ENCODE peak calls at places on chromosomes 7 and 10, in eight cellular contexts. One of them, this sample, is unnamed.

GRCh38 chr7:25877802-25878789 is 273.9 kb upstream of the NFE2L3 start:
- DNase-seq in lower leg skin: no peak
- DNase-seq in AG10803: no peak
- DNase-seq in heart left ventricle: no peak
- DNase-seq in right atrium auricular region: no peak
- DNase-seq in brain microvascular endothelial cell: no peak
- DNase-seq in mucosa of descending colon: no peak
- DNase-seq in fibroblast of lung: no peak
- DNase-seq in this sample: no peak

GRCh38 chr10:14478639-14479038 is 147.9 kb upstream of the FRMD4A start:
- DNase-seq in lower leg skin: peak; percentile 87
- DNase-seq in fibroblast of lung: peak; percentile 85
- DNase-seq in heart left ventricle: peak; percentile 73
- DNase-seq in AG10803: peak; percentile 84
- DNase-seq in mucosa of descending colon: no peak
- DNase-seq in brain microvascular endothelial cell: peak; percentile 85
- DNase-seq in right atrium auricular region: peak; percentile 72
- DNase-seq in this sample: peak; percentile 63

GRCh38 chr10:69494626-69495558 is 43.6 kb downstream of the TSPAN15 start:
- DNase-seq in fibroblast of lung: no peak
- DNase-seq in right atrium auricular region: no peak
- DNase-seq in brain microvascular endothelial cell: no peak
- DNase-seq in mucosa of descending colon: peak; percentile 24
- DNase-seq in heart left ventricle: no peak
- DNase-seq in lower leg skin: peak; percentile 82
- DNase-seq in AG10803: no peak
- DNase-seq in this sample: no peak

GRCh38 chr10:124740374-124741280 is 3.6 kb downstream of the FAM53B start:
- DNase-seq in heart left ventricle: peak; percentile 73
- DNase-seq in AG10803: peak; percentile 45
- DNase-seq in right atrium auricular region: peak; percentile 80
- DNase-seq in fibroblast of lung: peak; percentile 72
- DNase-seq in mucosa of descending colon: peak; percentile 70
- DNase-seq in brain microvascular endothelial cell: no peak
- DNase-seq in lower leg skin: peak; percentile 95
- DNase-seq in this sample: peak; percentile 92

GRCh38 chr10:115402690-115403089 is 309.5 kb downstream of the ATRNL1 start:
- DNase-seq in heart left ventricle: no peak
- DNase-seq in fibroblast of lung: peak; percentile 79
- DNase-seq in lower leg skin: no peak
- DNase-seq in mucosa of descending colon: no peak
- DNase-seq in right atrium auricular region: no peak
- DNase-seq in brain microvascular endothelial cell: peak; percentile 63
- DNase-seq in AG10803: no peak
- DNase-seq in this sample: peak; percentile 36

GRCh38 chr10:103277713-103278299 is 868 bp downstream of the INA start:
- DNase-seq in fibroblast of lung: no peak
- DNase-seq in lower leg skin: no peak
- DNase-seq in brain microvascular endothelial cell: no peak
- DNase-seq in right atrium auricular region: no peak
- DNase-seq in AG10803: no peak
- DNase-seq in heart left ventricle: no peak
- DNase-seq in mucosa of descending colon: no peak
- DNase-seq in this sample: no peak

GRCh38 chr7:341841-342638 is 52.1 kb downstream of the FOXL3 start:
- DNase-seq in fibroblast of lung: no peak
- DNase-seq in heart left ventricle: peak; percentile 60
- DNase-seq in mucosa of descending colon: peak; percentile 78
- DNase-seq in lower leg skin: no peak
- DNase-seq in AG10803: no peak
- DNase-seq in right atrium auricular region: no peak
- DNase-seq in brain microvascular endothelial cell: no peak
- DNase-seq in this sample: no peak

GRCh38 chr7:38398725-38399321 is 125.4 kb upstream of the TARP start:
- DNase-seq in lower leg skin: no peak
- DNase-seq in AG10803: peak; percentile 41
- DNase-seq in heart left ventricle: no peak
- DNase-seq in right atrium auricular region: no peak
- DNase-seq in brain microvascular endothelial cell: peak; percentile 37
- DNase-seq in fibroblast of lung: peak; percentile 56
- DNase-seq in mucosa of descending colon: peak; percentile 47
- DNase-seq in this sample: peak; percentile 48

GRCh38 chr10:113179270-113179669 is 229.2 kb downstream of the TCF7L2 start:
- DNase-seq in mucosa of descending colon: no peak
- DNase-seq in right atrium auricular region: peak; percentile 85
- DNase-seq in lower leg skin: no peak
- DNase-seq in AG10803: peak; percentile 46
- DNase-seq in brain microvascular endothelial cell: no peak
- DNase-seq in heart left ventricle: peak; percentile 45
- DNase-seq in fibroblast of lung: no peak
- DNase-seq in this sample: peak; percentile 66

GRCh38 chr7:114660007-114660406 is 245.4 kb downstream of the FOXP2 start:
- DNase-seq in mucosa of descending colon: no peak
- DNase-seq in fibroblast of lung: no peak
- DNase-seq in brain microvascular endothelial cell: no peak
- DNase-seq in right atrium auricular region: no peak
- DNase-seq in lower leg skin: no peak
- DNase-seq in heart left ventricle: no peak
- DNase-seq in AG10803: no peak
- DNase-seq in this sample: no peak

GRCh38 chr10:123331438-123331837 is 177.2 kb downstream of the BUB3 start:
- DNase-seq in AG10803: no peak
- DNase-seq in heart left ventricle: no peak
- DNase-seq in right atrium auricular region: no peak
- DNase-seq in brain microvascular endothelial cell: no peak
- DNase-seq in lower leg skin: no peak
- DNase-seq in fibroblast of lung: no peak
- DNase-seq in mucosa of descending colon: no peak
- DNase-seq in this sample: no peak

GRCh38 chr7:92763636-92764423 is 72.5 kb downstream of the CDK6 start:
- DNase-seq in AG10803: peak; percentile 61
- DNase-seq in heart left ventricle: no peak
- DNase-seq in lower leg skin: no peak
- DNase-seq in fibroblast of lung: peak; percentile 51
- DNase-seq in mucosa of descending colon: no peak
- DNase-seq in brain microvascular endothelial cell: peak; percentile 86
- DNase-seq in right atrium auricular region: no peak
- DNase-seq in this sample: peak; percentile 61

GRCh38 chr10:51895209-51895608 is 195.8 kb upstream of the CSTF2T start:
- DNase-seq in right atrium auricular region: peak; percentile 82
- DNase-seq in heart left ventricle: peak; percentile 28
- DNase-seq in brain microvascular endothelial cell: peak; percentile 75
- DNase-seq in AG10803: peak; percentile 98
- DNase-seq in mucosa of descending colon: no peak
- DNase-seq in fibroblast of lung: peak; percentile 87
- DNase-seq in lower leg skin: peak; percentile 91
- DNase-seq in this sample: peak; percentile 70

GRCh38 chr7:43039346-43039745 is 73.1 kb upstream of the HECW1 start:
- DNase-seq in fibroblast of lung: no peak
- DNase-seq in right atrium auricular region: no peak
- DNase-seq in lower leg skin: no peak
- DNase-seq in mucosa of descending colon: no peak
- DNase-seq in AG10803: peak; percentile 82
- DNase-seq in brain microvascular endothelial cell: no peak
- DNase-seq in heart left ventricle: no peak
- DNase-seq in this sample: peak; percentile 47

GRCh38 chr10:77925410-77925794 is 1.2 kb downstream of the DLG5 start:
- DNase-seq in mucosa of descending colon: peak; percentile 36
- DNase-seq in right atrium auricular region: peak; percentile 63
- DNase-seq in heart left ventricle: peak; percentile 32
- DNase-seq in lower leg skin: no peak
- DNase-seq in brain microvascular endothelial cell: no peak
- DNase-seq in fibroblast of lung: peak; percentile 51
- DNase-seq in AG10803: peak; percentile 49
- DNase-seq in this sample: peak; percentile 41

GRCh38 chr10:43233601-43234430 is 33.0 kb downstream of the RASGEF1A start:
- DNase-seq in AG10803: no peak
- DNase-seq in heart left ventricle: peak; percentile 2
- DNase-seq in right atrium auricular region: peak; percentile 50
- DNase-seq in lower leg skin: peak; percentile 78
- DNase-seq in fibroblast of lung: no peak
- DNase-seq in mucosa of descending colon: peak; percentile 12
- DNase-seq in brain microvascular endothelial cell: no peak
- DNase-seq in this sample: no peak

DNA sequence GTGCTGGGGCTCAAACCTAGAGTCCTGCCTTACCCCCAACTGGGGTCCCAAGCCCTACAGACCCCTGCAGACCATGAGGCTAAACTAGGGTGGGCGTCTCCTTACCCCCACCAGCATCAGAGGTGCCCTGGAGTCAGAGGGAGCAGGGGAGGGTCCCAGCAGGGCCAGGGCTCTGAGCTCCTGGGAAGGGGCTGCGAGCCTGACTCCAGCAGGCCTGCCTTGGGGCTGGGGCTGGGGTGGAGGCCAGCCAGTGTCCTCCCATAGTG is 1.3 kb downstream of the SNCG start:
- DNase-seq in heart left ventricle: no peak
- DNase-seq in brain microvascular endothelial cell: no peak
- DNase-seq in lower leg skin: peak; percentile 84
- DNase-seq in fibroblast of lung: no peak
- DNase-seq in mucosa of descending colon: no peak
- DNase-seq in right atrium auricular region: no peak
- DNase-seq in AG10803: no peak
- DNase-seq in this sample: no peak
- H3K4me3 ChIP-seq in heart left ventricle: peak overlapping the region; percentile 60
- H3K4me3 ChIP-seq in brain microvascular endothelial cell: no peak overlapping the region
- H3K4me3 ChIP-seq in lower leg skin: no peak overlapping the region
- H3K4me3 ChIP-seq in fibroblast of lung: no peak overlapping the region
- H3K4me3 ChIP-seq in mucosa of descending colon: no peak overlapping the region
- H3K4me3 ChIP-seq in right atrium auricular region: peak overlapping the region; percentile 50
- H3K4me3 ChIP-seq in AG10803: no peak overlapping the region
- H3K4me3 ChIP-seq in this sample: no peak overlapping the region

DNA sequence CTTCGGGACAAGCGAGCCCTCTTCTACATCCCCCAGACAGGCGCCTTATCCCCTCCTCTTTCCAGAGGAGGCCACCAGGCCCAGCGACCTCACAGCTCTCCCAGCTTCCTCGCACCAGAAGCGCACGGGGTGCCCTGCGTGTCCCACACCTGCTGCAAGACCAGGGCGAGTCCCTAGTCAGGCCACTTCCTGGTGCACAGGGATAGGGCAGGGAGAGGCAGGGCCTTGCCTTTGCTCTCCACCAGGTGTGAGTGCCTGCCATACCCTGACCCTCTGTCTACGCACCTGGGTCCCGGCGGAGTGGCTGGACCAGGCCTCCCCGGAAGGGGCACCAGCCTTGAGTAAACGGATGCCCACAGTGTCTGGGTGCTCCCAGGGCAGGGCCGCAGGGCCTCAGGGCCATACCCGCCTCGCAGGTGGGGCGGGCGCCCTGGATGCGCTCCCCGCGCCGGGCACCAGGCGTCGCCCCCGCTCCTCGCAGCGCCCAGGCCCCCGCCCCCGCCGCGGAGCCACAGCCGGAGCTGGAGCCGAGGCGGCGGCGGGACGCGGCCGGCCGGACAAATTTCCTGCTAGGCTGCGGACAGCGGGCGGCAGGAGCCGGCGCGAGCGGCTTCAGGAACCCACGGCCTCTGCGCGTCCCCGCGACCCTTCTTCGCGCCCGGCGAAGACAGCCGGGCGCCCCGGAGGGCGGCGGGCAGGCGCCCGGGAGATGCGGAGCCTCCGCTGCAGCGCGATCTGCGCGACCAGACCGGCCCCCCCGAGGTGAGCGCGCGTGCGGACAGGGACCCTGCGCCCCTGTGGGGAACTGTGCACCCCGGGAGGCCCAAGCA is at the start of gene PTPRE:
- DNase-seq in heart left ventricle: peak; percentile 84
- DNase-seq in AG10803: peak; percentile 53
- DNase-seq in fibroblast of lung: peak; percentile 48
- DNase-seq in lower leg skin: peak; percentile 90
- DNase-seq in brain microvascular endothelial cell: no peak
- DNase-seq in right atrium auricular region: no peak
- DNase-seq in mucosa of descending colon: peak; percentile 90
- DNase-seq in this sample: peak; percentile 66
- TF ChIP-seq CTCF in heart left ventricle: peak; percentile 91
- TF ChIP-seq CTCF in AG10803: peak; percentile 40
- TF ChIP-seq CTCF in fibroblast of lung: peak; percentile 32
- TF ChIP-seq CTCF in lower leg skin: no peak
- TF ChIP-seq CTCF in brain microvascular endothelial cell: peak; percentile 57
- TF ChIP-seq CTCF in right atrium auricular region: peak; percentile 89
- TF ChIP-seq CTCF in mucosa of descending colon: peak; percentile 77
- TF ChIP-seq CTCF in this sample: peak; percentile 64

GRCh38 chr7:139829654-139830130 is 628 bp downstream of the TBXAS1 start:
- DNase-seq in right atrium auricular region: no peak
- DNase-seq in heart left ventricle: no peak
- DNase-seq in mucosa of descending colon: no peak
- DNase-seq in lower leg skin: no peak
- DNase-seq in AG10803: no peak
- DNase-seq in brain microvascular endothelial cell: no peak
- DNase-seq in fibroblast of lung: peak; percentile 67
- DNase-seq in this sample: no peak

GRCh38 chr7:139828880-139829653 is at the start of gene TBXAS1:
- DNase-seq in fibroblast of lung: no peak
- DNase-seq in brain microvascular endothelial cell: no peak
- DNase-seq in heart left ventricle: no peak
- DNase-seq in AG10803: no peak
- DNase-seq in right atrium auricular region: no peak
- DNase-seq in mucosa of descending colon: peak; percentile 45
- DNase-seq in lower leg skin: peak; percentile 75
- DNase-seq in this sample: no peak

GRCh38 chr7:139830779-139831498 is 1.9 kb downstream of the TBXAS1 start:
- DNase-seq in mucosa of descending colon: no peak
- DNase-seq in heart left ventricle: no peak
- DNase-seq in brain microvascular endothelial cell: no peak
- DNase-seq in right atrium auricular region: no peak
- DNase-seq in lower leg skin: peak; percentile 65
- DNase-seq in AG10803: no peak
- DNase-seq in fibroblast of lung: no peak
- DNase-seq in this sample: no peak

GRCh38 chr7:139828446-139828845 is 618 bp upstream of the TBXAS1 start:
- DNase-seq in brain microvascular endothelial cell: no peak
- DNase-seq in lower leg skin: no peak
- DNase-seq in fibroblast of lung: no peak
- DNase-seq in mucosa of descending colon: no peak
- DNase-seq in AG10803: no peak
- DNase-seq in right atrium auricular region: no peak
- DNase-seq in heart left ventricle: no peak
- DNase-seq in this sample: no peak

GRCh38 chr7:139830292-139830691 is 1.2 kb downstream of the TBXAS1 start:
- DNase-seq in AG10803: no peak
- DNase-seq in brain microvascular endothelial cell: no peak
- DNase-seq in fibroblast of lung: no peak
- DNase-seq in mucosa of descending colon: no peak
- DNase-seq in right atrium auricular region: no peak
- DNase-seq in lower leg skin: peak; percentile 8
- DNase-seq in heart left ventricle: no peak
- DNase-seq in this sample: no peak
- H3K4me3 ChIP-seq in AG10803: no peak overlapping the region
- H3K4me3 ChIP-seq in brain microvascular endothelial cell: no peak overlapping the region
- H3K4me3 ChIP-seq in fibroblast of lung: no peak overlapping the region
- H3K4me3 ChIP-seq in mucosa of descending colon: no peak overlapping the region
- H3K4me3 ChIP-seq in right atrium auricular region: peak overlapping the region; percentile 16
- H3K4me3 ChIP-seq in lower leg skin: no peak overlapping the region
- H3K4me3 ChIP-seq in heart left ventricle: peak overlapping the region; percentile 32
- H3K4me3 ChIP-seq in this sample: no peak overlapping the region

DNA sequence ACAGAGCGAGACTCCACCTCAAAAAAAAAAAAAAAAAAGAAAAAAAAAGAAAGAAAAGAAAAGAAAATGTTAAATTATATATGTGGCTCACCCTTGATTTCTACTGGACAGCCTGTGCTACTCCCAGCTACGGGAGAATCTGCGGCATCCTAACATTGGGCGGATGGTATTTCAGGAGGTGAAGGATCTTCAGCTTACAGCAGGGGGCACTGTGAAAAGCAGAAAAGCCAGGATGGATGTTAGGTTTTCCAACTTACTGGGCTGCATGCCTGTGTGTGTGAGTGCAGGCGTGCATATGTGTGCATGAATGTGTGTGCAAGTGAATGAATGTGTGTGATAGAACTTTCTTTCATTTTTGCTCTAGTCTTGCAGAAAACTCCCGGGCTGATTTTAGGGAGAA is 1066.5 kb downstream of the TYW1 start:
- DNase-seq in fibroblast of lung: no peak
- DNase-seq in right atrium auricular region: no peak
- DNase-seq in brain microvascular endothelial cell: no peak
- DNase-seq in heart left ventricle: peak; percentile 6
- DNase-seq in mucosa of descending colon: no peak
- DNase-seq in AG10803: no peak
- DNase-seq in lower leg skin: no peak
- DNase-seq in this sample: no peak
- TF ChIP-seq CTCF in fibroblast of lung: peak; percentile 8
- TF ChIP-seq CTCF in right atrium auricular region: peak; percentile 49
- TF ChIP-seq CTCF in brain microvascular endothelial cell: no peak
- TF ChIP-seq CTCF in heart left ventricle: peak; percentile 24
- TF ChIP-seq CTCF in mucosa of descending colon: no peak
- TF ChIP-seq CTCF in AG10803: peak; percentile 56
- TF ChIP-seq CTCF in lower leg skin: no peak
- TF ChIP-seq CTCF in this sample: no peak

This sample was measured in fibroblast of villous mesenchyme.